ENCODE peak calls at places on chromosomes 7 and 10, in five cellular contexts. B is lower lobe of right lung, Y is pancreas, G is tibial artery, E is SK-N-SH. I is an unnamed sample.
A peak's percentile ranks its signal among the peaks of the same experiment; 100 is the strongest.

GRCh38 chr10:96746503-96746902 is 26.2 kb upstream of the PIK3AP1 start:
- DNase-seq in B (no peak), Y (no peak), G (no peak), E (no peak), I (no peak)

GRCh38 chr10:62037166-62037831 is 135.8 kb downstream of the ARID5B start:
- DNase-seq in B (no peak), Y (no peak), G (no peak), E (no peak), I (no peak)

GRCh38 chr10:93788413-93789208 is 30.9 kb downstream of the LGI1 start:
- DNase-seq in B (no peak), Y (no peak), G (no peak), E (no peak), I (no peak)

GRCh38 chr7:2526659-2527504 is 7.3 kb downstream of the LFNG start:
- DNase-seq in B (peak; percentile 47), Y (no peak), G (no peak), E (no peak), I (no peak)

GRCh38 chr10:131790021-131790420 is 110.8 kb upstream of the PPP2R2D start:
- DNase-seq in B (no peak), Y (no peak), G (peak; percentile 24), E (no peak), I (no peak)

GRCh38 chr7:139753079-139753692 is 24.6 kb downstream of the HIPK2 start:
- DNase-seq in B (no peak), Y (no peak), G (no peak), E (no peak), I (no peak)

GRCh38 chr7:6016653-6016966 is 7.5 kb downstream of the AIMP2 start:
- DNase-seq in B (no peak), Y (no peak), G (no peak), E (no peak), I (no peak)

GRCh38 chr7:28953628-28954027 is 4.5 kb downstream of the TRIL start:
- DNase-seq in B (no peak), Y (no peak), G (no peak), E (peak; percentile 87), I (no peak)

GRCh38 chr7:152341039-152341913 is 94.5 kb downstream of the KMT2C start:
- DNase-seq in B (no peak), Y (peak; percentile 29), G (no peak), E (peak; percentile 71), I (no peak)

GRCh38 chr7:35315517-35315916 is 61.6 kb upstream of the TBX20 start:
- DNase-seq in B (no peak), Y (no peak), G (no peak), E (no peak), I (no peak)

GRCh38 chr7:130888468-130888867 is 154.5 kb upstream of the KLF14 start:
- DNase-seq in B (no peak), Y (no peak), G (no peak), E (no peak), I (no peak)

GRCh38 chr7:150986099-150986512 is 4.7 kb upstream of the NOS3 start:
- DNase-seq in B (no peak), Y (peak; percentile 46), G (no peak), E (peak; percentile 85), I (peak; percentile 61)

GRCh38 chr10:79318369-79318768 is 28.9 kb upstream of the PPIF start:
- DNase-seq in B (peak; percentile 32), Y (no peak), G (no peak), E (no peak), I (no peak)

GRCh38 chr7:150450491-150450992 is at the start of gene GIMAP8:
- DNase-seq in B (peak; percentile 82), Y (no peak), G (peak; percentile 80), E (no peak), I (peak; percentile 77)

GRCh38 chr7:24227603-24228359 is 56.2 kb upstream of the NPY start:
- DNase-seq in B (no peak), Y (no peak), G (no peak), E (peak; percentile 75), I (no peak)

GRCh38 chr7:28018446-28018845 is 162.1 kb downstream of the JAZF1 start:
- DNase-seq in B (no peak), Y (no peak), G (no peak), E (no peak), I (no peak)

GRCh38 chr10:118545381-118545780 is 50.1 kb downstream of the PRLHR start:
- DNase-seq in B (no peak), Y (no peak), G (no peak), E (no peak), I (no peak)

GRCh38 chr10:118542789-118543188 is 52.7 kb downstream of the PRLHR start:
- DNase-seq in B (no peak), Y (no peak), G (no peak), E (no peak), I (no peak)

GRCh38 chr10:118546479-118546878 is 49.0 kb downstream of the PRLHR start:
- DNase-seq in B (no peak), Y (no peak), G (no peak), E (no peak), I (no peak)

GRCh38 chr10:118543714-118544400 is 51.6 kb downstream of the PRLHR start:
- DNase-seq in B (peak; percentile 60), Y (peak; percentile 33), G (no peak), E (peak; percentile 64), I (peak; percentile 27)

GRCh38 chr10:118544401-118544948 is 51.0 kb downstream of the PRLHR start:
- DNase-seq in B (no peak), Y (no peak), G (no peak), E (no peak), I (no peak)
- TF ChIP-seq CTCF in B (no peak), Y (no peak), G (no peak), E (peak; percentile 4), I (no peak)

GRCh38 chr7:42202601-42203000 is 34.4 kb downstream of the GLI3 start:
- DNase-seq in B (no peak), Y (no peak), G (no peak), E (no peak), I (no peak)
- H3K27ac ChIP-seq in B (no peak overlapping the region), Y (no peak overlapping the region), G (no peak overlapping the region), E (no peak overlapping the region), I (no peak overlapping the region)

GRCh38 chr7:158646766-158647474 is 57.7 kb downstream of the NCAPG2 start:
- DNase-seq in B (no peak), Y (no peak), G (no peak), E (peak; percentile 58), I (no peak)
- TF ChIP-seq CTCF in B (peak; percentile 49), Y (peak; percentile 24), G (no peak), E (peak; percentile 69), I (peak; percentile 41)

GRCh38 chr7:158824028-158824427 is 5.3 kb downstream of the ESYT2 start:
- DNase-seq in B (no peak), Y (no peak), G (no peak), E (no peak), I (no peak)
- H3K27ac ChIP-seq in B (no peak overlapping the region), Y (no peak overlapping the region), G (peak overlapping the region; percentile 27), E (no peak overlapping the region), I (peak overlapping the region; percentile 100)

GRCh38 chr7:154757756-154758155 is 245.2 kb downstream of the PAXIP1 start:
- DNase-seq in B (no peak), Y (no peak), G (no peak), E (no peak), I (no peak)
- TF ChIP-seq CTCF in B (no peak), Y (no peak), G (no peak), E (no peak), I (no peak)

I was measured in left ventricle myocardium inferior.